ENCODE peak calls at places on chromosome 12, in eight cellular contexts. G is activated CD8-positive, alpha-beta memory T cell treated with anti-CD3 and anti-CD28 coated beads for 24 hours; W is CMK; J is NCI-H1092; Y is iPS DF 6.9; X is natural killer cell treated with Interleukin-12 subunit alpha and Interleukin-12 subunit beta and Interleukin-15 and Interleukin-18, amount 100 ng/mL, for 72 hours; P is stimulated activated CD8-positive, alpha-beta memory T cell treated with anti-CD3 and anti-CD28 coated beads, Interleukin-4, amount 100 ng/mL, for 1 hour; N is stimulated activated CD4-positive, alpha-beta T cell treated with anti-CD3 and anti-CD28 coated beads, Interleukin-4, amount 100 ng/mL, for 48 hours. K is an unnamed sample.

GRCh38 chr12:67410246-67410645 is 141.1 kb downstream of the CAND1 start:
- DNase-seq in G (no peak), W (no peak), J (no peak), Y (no peak), X (no peak), P (no peak), N (no peak), K (no peak)

GRCh38 chr12:117907108-117907689 is 61.6 kb downstream of the KSR2 start:
- DNase-seq in G (no peak), W (no peak), J (no peak), Y (no peak), X (no peak), P (no peak), N (no peak), K (no peak)

GRCh38 chr12:12521044-12521485 is 41.6 kb downstream of the DUSP16 start:
- DNase-seq in G (no peak), W (no peak), J (no peak), Y (no peak), X (no peak), P (no peak), N (no peak), K (no peak)

GRCh38 chr12:47973870-47974269 is 10.5 kb downstream of the TMEM106C start:
- DNase-seq in G (no peak), W (no peak), J (no peak), Y (no peak), X (no peak), P (no peak), N (no peak), K (no peak)

GRCh38 chr12:6824962-6825381 is 3.2 kb upstream of the P3H3 start:
- DNase-seq in G (no peak), W (no peak), J (no peak), Y (no peak), X (no peak), P (no peak), N (no peak), K (no peak)

GRCh38 chr12:124588689-124589318 is 21.4 kb upstream of the NCOR2 start:
- DNase-seq in G (no peak), W (no peak), J (no peak), Y (no peak), X (no peak), P (no peak), N (no peak), K (no peak)

GRCh38 chr12:50507930-50508329 is 3.1 kb downstream of the DIP2B start:
- DNase-seq in G (no peak), W (no peak), J (no peak), Y (no peak), X (no peak), P (no peak), N (no peak), K (no peak)

GRCh38 chr12:123089631-123090353 is 61.1 kb downstream of the PITPNM2 start:
- DNase-seq in G (no peak), W (no peak), J (no peak), Y (no peak), X (peak; percentile 37), P (no peak), N (no peak), K (no peak)

GRCh38 chr12:6827982-6828670 is at the start of gene P3H3:
- DNase-seq in G (peak; percentile 65), W (no peak), J (no peak), Y (no peak), X (no peak), P (no peak), N (no peak), K (peak; percentile 23)

GRCh38 chr12:55365086-55365485 is 2.3 kb downstream of the OR6C75 start:
- DNase-seq in G (no peak), W (no peak), J (no peak), Y (no peak), X (no peak), P (no peak), N (no peak), K (no peak)

GRCh38 chr12:51683763-51684357 is 92.8 kb downstream of the SCN8A start:
- DNase-seq in G (no peak), W (no peak), J (no peak), Y (no peak), X (no peak), P (no peak), N (no peak), K (peak; percentile 18)

GRCh38 chr12:23775208-23775607 is 174.3 kb downstream of the SOX5 start:
- DNase-seq in G (no peak), W (no peak), J (no peak), Y (no peak), X (no peak), P (no peak), N (no peak), K (no peak)

GRCh38 chr12:120261951-120262851 is 3.3 kb downstream of the PXN start:
- DNase-seq in G (no peak), W (no peak), J (no peak), Y (no peak), X (peak; percentile 62), P (no peak), N (no peak), K (peak; percentile 47)

GRCh38 chr12:96258451-96258933 is 64.3 kb downstream of the ELK3 start:
- DNase-seq in G (no peak), W (no peak), J (peak; percentile 28), Y (no peak), X (no peak), P (no peak), N (no peak), K (no peak)

GRCh38 chr12:32545413-32545970 is 133.6 kb upstream of the DNM1L start:
- DNase-seq in G (no peak), W (no peak), J (no peak), Y (no peak), X (no peak), P (no peak), N (no peak), K (no peak)

GRCh38 chr12:32885831-32886230 is 10.7 kb downstream of the PKP2 start:
- DNase-seq in G (no peak), W (no peak), J (no peak), Y (no peak), X (no peak), P (no peak), N (no peak), K (no peak)

GRCh38 chr12:49901026-49901425 is 2.7 kb downstream of the FAIM2 start:
- DNase-seq in G (no peak), W (no peak), J (peak; percentile 6), Y (no peak), X (no peak), P (no peak), N (no peak), K (no peak)

K was measured in NCI-H460.